ENCODE peak calls at places on chromosomes 6 and 20, in six cellular contexts. One of them, this sample, is unnamed.

GRCh38 chr6:16352821-16353438 is 114.5 kb downstream of the GMPR start:
- DNase-seq in EL: no peak
- DNase-seq in lung microvascular endothelial cell: no peak
- DNase-seq in NCI-H1105: no peak
- DNase-seq in activated B cell treated with CpG ODN at 0.5 μM for 24 hours: no peak
- DNase-seq in left cardiac atrium: no peak
- DNase-seq in this sample: no peak

GRCh38 chr6:53754330-53754729 is 40.5 kb upstream of the LRRC1 start:
- DNase-seq in EL: no peak
- DNase-seq in NCI-H1105: no peak
- DNase-seq in activated B cell treated with CpG ODN at 0.5 μM for 24 hours: no peak
- DNase-seq in left cardiac atrium: no peak
- DNase-seq in lung microvascular endothelial cell: no peak
- DNase-seq in this sample: no peak

GRCh38 chr6:27863962-27864905 is 48.0 kb downstream of the OR2B2 start:
- DNase-seq in lung microvascular endothelial cell: peak
- DNase-seq in EL: peak
- DNase-seq in left cardiac atrium: no peak
- DNase-seq in activated B cell treated with CpG ODN at 0.5 μM for 24 hours: peak
- DNase-seq in NCI-H1105: no peak
- DNase-seq in this sample: peak

GRCh38 chr6:112683926-112684325 is 336.8 kb downstream of the RFPL4B start:
- DNase-seq in left cardiac atrium: no peak
- DNase-seq in NCI-H1105: no peak
- DNase-seq in lung microvascular endothelial cell: no peak
- DNase-seq in EL: peak
- DNase-seq in activated B cell treated with CpG ODN at 0.5 μM for 24 hours: no peak
- DNase-seq in this sample: no peak

GRCh38 chr20:59813126-59813947 is 120.1 kb downstream of the SYCP2 start:
- DNase-seq in activated B cell treated with CpG ODN at 0.5 μM for 24 hours: no peak
- DNase-seq in left cardiac atrium: no peak
- DNase-seq in EL: no peak
- DNase-seq in NCI-H1105: no peak
- DNase-seq in lung microvascular endothelial cell: no peak
- DNase-seq in this sample: no peak

GRCh38 chr6:154538664-154539235 is 28.3 kb upstream of the CNKSR3 start:
- DNase-seq in left cardiac atrium: no peak
- DNase-seq in EL: no peak
- DNase-seq in lung microvascular endothelial cell: no peak
- DNase-seq in activated B cell treated with CpG ODN at 0.5 μM for 24 hours: no peak
- DNase-seq in NCI-H1105: no peak
- DNase-seq in this sample: no peak

GRCh38 chr20:39268566-39268965 is 306.4 kb downstream of the DHX35 start:
- DNase-seq in left cardiac atrium: peak
- DNase-seq in lung microvascular endothelial cell: peak
- DNase-seq in EL: no peak
- DNase-seq in NCI-H1105: no peak
- DNase-seq in activated B cell treated with CpG ODN at 0.5 μM for 24 hours: no peak
- DNase-seq in this sample: no peak

GRCh38 chr20:36847009-36847709 is 28.8 kb upstream of the TLDC2 start:
- DNase-seq in activated B cell treated with CpG ODN at 0.5 μM for 24 hours: no peak
- DNase-seq in left cardiac atrium: peak
- DNase-seq in lung microvascular endothelial cell: no peak
- DNase-seq in EL: peak
- DNase-seq in NCI-H1105: no peak
- DNase-seq in this sample: peak

GRCh38 chr20:31239139-31239538 is 18.3 kb upstream of the DEFB115 start:
- DNase-seq in lung microvascular endothelial cell: no peak
- DNase-seq in activated B cell treated with CpG ODN at 0.5 μM for 24 hours: no peak
- DNase-seq in NCI-H1105: no peak
- DNase-seq in left cardiac atrium: no peak
- DNase-seq in EL: no peak
- DNase-seq in this sample: no peak

GRCh38 chr6:169983651-169984050 is 232.2 kb downstream of the ERMARD start:
- DNase-seq in lung microvascular endothelial cell: no peak
- DNase-seq in left cardiac atrium: no peak
- DNase-seq in EL: no peak
- DNase-seq in NCI-H1105: no peak
- DNase-seq in activated B cell treated with CpG ODN at 0.5 μM for 24 hours: no peak
- DNase-seq in this sample: no peak

GRCh38 chr6:129102741-129103140 is 219.8 kb downstream of the LAMA2 start:
- DNase-seq in activated B cell treated with CpG ODN at 0.5 μM for 24 hours: no peak
- DNase-seq in left cardiac atrium: peak
- DNase-seq in lung microvascular endothelial cell: no peak
- DNase-seq in NCI-H1105: no peak
- DNase-seq in EL: no peak
- DNase-seq in this sample: no peak

GRCh38 chr20:44334709-44335108 is 2.1 kb upstream of the R3HDML start:
- DNase-seq in activated B cell treated with CpG ODN at 0.5 μM for 24 hours: no peak
- DNase-seq in left cardiac atrium: no peak
- DNase-seq in EL: no peak
- DNase-seq in NCI-H1105: no peak
- DNase-seq in lung microvascular endothelial cell: no peak
- DNase-seq in this sample: no peak

GRCh38 chr6:26071135-26071534 is 16.1 kb upstream of the HFE start:
- DNase-seq in activated B cell treated with CpG ODN at 0.5 μM for 24 hours: no peak
- DNase-seq in lung microvascular endothelial cell: no peak
- DNase-seq in EL: peak
- DNase-seq in NCI-H1105: no peak
- DNase-seq in left cardiac atrium: no peak
- DNase-seq in this sample: no peak

This sample was measured in G401.